ENCODE peak calls at places on chromosomes 16 and 17, in seven cellular contexts. V is activated gamma-delta T cell; N is HCEC 1CT; L is iPS DF 6.9; Z is CD8-positive, alpha-beta memory T cell; H is activated T-cell treated with anti-CD3 and anti-CD28 coated beads for 1 hour; T is non-pigmented ciliary epithelial cell. K is an unnamed sample.

GRCh38 chr17:11598274-11599221 is at the start of gene DNAH9:
- DNase-seq in L (peak), N (no peak), T (peak), Z (no peak), H (no peak), V (peak), K (peak)

GRCh38 chr17:58585554-58585953 is 71.1 kb upstream of the MTMR4 start:
- DNase-seq in H (no peak), V (no peak), N (no peak), Z (no peak), T (no peak), L (no peak), K (no peak)

GRCh38 chr17:76710863-76711611 is at the start of gene MXRA7:
- DNase-seq in H (peak), N (peak), T (no peak), V (peak), Z (peak), L (no peak), K (no peak)

GRCh38 chr17:75096082-75096625 is 8.4 kb downstream of the SLC16A5 start:
- DNase-seq in N (peak), Z (no peak), V (no peak), H (no peak), T (no peak), L (no peak), K (no peak)

GRCh38 chr17:47802341-47803022 is 19.1 kb downstream of the OSBPL7 start:
- DNase-seq in L (peak), Z (peak), N (peak), V (no peak), T (peak), H (peak), K (no peak)

GRCh38 chr17:63116967-63117366 is 150.9 kb downstream of the TANC2 start:
- DNase-seq in Z (no peak), L (no peak), H (no peak), N (peak), T (no peak), V (no peak), K (peak)

GRCh38 chr16:13307861-13308260 is 406.5 kb downstream of the SHISA9 start:
- DNase-seq in L (no peak), N (no peak), H (no peak), T (no peak), V (no peak), Z (no peak), K (no peak)

GRCh38 chr16:88617268-88618031 is 20.9 kb upstream of the IL17C start:
- DNase-seq in N (no peak), H (no peak), L (no peak), V (no peak), T (no peak), Z (no peak), K (no peak)

GRCh38 chr16:30113031-30113710 is at the start of gene GDPD3:
- DNase-seq in L (no peak), Z (no peak), H (no peak), T (no peak), V (no peak), N (no peak), K (no peak)

GRCh38 chr16:2769675-2770056 is 7.4 kb downstream of the ELOB start:
- DNase-seq in T (no peak), N (no peak), V (no peak), Z (no peak), H (no peak), L (no peak), K (no peak)

GRCh38 chr16:70576431-70577255 is 53.0 kb downstream of the SF3B3 start:
- DNase-seq in V (no peak), T (peak), Z (no peak), L (no peak), H (no peak), N (peak), K (peak)

GRCh38 chr17:14813649-14814048 is 451.5 kb downstream of the PMP22 start:
- DNase-seq in N (no peak), Z (peak), V (no peak), H (no peak), T (no peak), L (peak), K (no peak)

GRCh38 chr16:89200850-89201466 is 621 bp upstream of the SLC22A31 start:
- DNase-seq in N (no peak), T (no peak), Z (no peak), V (no peak), L (no peak), H (no peak), K (no peak)

GRCh38 chr17:71869293-71869692 is 251.5 kb upstream of the SOX9 start:
- DNase-seq in N (no peak), H (no peak), T (no peak), V (no peak), L (no peak), Z (no peak), K (no peak)

GRCh38 chr16:12462690-12463646 is 340.7 kb downstream of the CPPED1 start:
- DNase-seq in N (no peak), L (no peak), V (no peak), H (no peak), Z (no peak), T (peak), K (no peak)

GRCh38 chr17:82489117-82489516 is 30.4 kb upstream of the FOXK2 start:
- DNase-seq in T (no peak), H (no peak), L (no peak), N (no peak), Z (no peak), V (no peak), K (no peak)

GRCh38 chr16:80936410-80936809 is 70.3 kb downstream of the CMC2 start:
- DNase-seq in V (no peak), L (no peak), Z (no peak), T (no peak), H (no peak), N (no peak), K (no peak)

GRCh38 chr16:68319185-68319908 is 8.5 kb downstream of the PRMT7 start:
- DNase-seq in V (no peak), H (no peak), N (no peak), L (no peak), Z (no peak), T (no peak), K (no peak)

GRCh38 chr17:29042679-29043538 is at the start of gene PIPOX:
- DNase-seq in L (peak), V (no peak), Z (no peak), N (no peak), H (no peak), T (no peak), K (no peak)

GRCh38 chr17:38467491-38467890 is 39.2 kb downstream of the ARHGAP23 start:
- DNase-seq in Z (no peak), V (no peak), L (no peak), H (no peak), N (no peak), T (no peak), K (no peak)

GRCh38 chr17:77873518-77874302 is 84.8 kb upstream of the TNRC6C start:
- DNase-seq in L (no peak), Z (no peak), N (no peak), T (no peak), H (no peak), V (no peak), K (no peak)

GRCh38 chr16:74892574-74893461 is 92.1 kb downstream of the WDR59 start:
- DNase-seq in Z (no peak), L (no peak), V (no peak), T (no peak), H (no peak), N (no peak), K (no peak)

GRCh38 chr16:70448075-70448474 is 6.3 kb upstream of the FCSK start:
- DNase-seq in H (no peak), V (no peak), Z (no peak), T (no peak), N (no peak), L (no peak), K (no peak)

GRCh38 chr17:78707016-78707415 is 75.1 kb downstream of the CYTH1 start:
- DNase-seq in H (no peak), V (no peak), N (no peak), Z (no peak), T (no peak), L (no peak), K (no peak)

GRCh38 chr17:17575360-17576251 is 15.9 kb downstream of the PEMT start:
- DNase-seq in L (no peak), V (no peak), Z (no peak), N (no peak), T (no peak), H (no peak), K (no peak)

GRCh38 chr17:59502800-59503199 is 62.6 kb upstream of the DHX40 start:
- DNase-seq in N (no peak), Z (no peak), T (no peak), V (no peak), L (no peak), H (no peak), K (no peak)

GRCh38 chr17:79799174-79799537 is 2.3 kb upstream of the CBX8 start:
- DNase-seq in L (no peak), N (no peak), V (no peak), H (no peak), T (no peak), Z (no peak), K (no peak)

GRCh38 chr17:73292031-73292531 is 19.7 kb downstream of the CDC42EP4 start:
- DNase-seq in V (no peak), Z (no peak), L (no peak), H (no peak), T (no peak), N (peak), K (peak)